ENCODE peak calls at places on chromosomes 2 and 18, in five cellular contexts. R is NCI-H2107, X is NCI-H526 treated with DMSO at 0.1 percent for 48 hours, U is sigmoid colon, L is NCI-H69. H is an unnamed sample.

GRCh38 chr2:28691774-28692281 is 59.8 kb upstream of the PPP1CB start:
- DNase-seq in R (no peak), X (no peak), U (peak), L (peak), H (peak)

GRCh38 chr18:22860807-22861206 is 72.3 kb upstream of the RBBP8 start:
- DNase-seq in R (no peak), X (no peak), U (no peak), L (no peak), H (no peak)

GRCh38 chr2:133287709-133288108 is 280.6 kb downstream of the NCKAP5 start:
- DNase-seq in R (no peak), X (no peak), U (no peak), L (no peak), H (peak)

GRCh38 chr18:54607213-54607934 is 16.3 kb downstream of the DYNAP start:
- DNase-seq in R (peak), X (peak), U (no peak), L (peak), H (no peak)

GRCh38 chr18:50560681-50561629 is 1.1 kb downstream of the MAPK4 start:
- DNase-seq in R (no peak), X (peak), U (no peak), L (peak), H (no peak)

GRCh38 chr2:175309799-175310198 is 128.3 kb upstream of the ATP5MC3 start:
- DNase-seq in R (peak), X (peak), U (no peak), L (peak), H (peak)

GRCh38 chr2:147782521-147782920 is 62.3 kb upstream of the ACVR2A start:
- DNase-seq in R (no peak), X (no peak), U (no peak), L (peak), H (peak)

GRCh38 chr2:85558160-85558559 is 3.1 kb downstream of the GGCX start:
- DNase-seq in R (no peak), X (no peak), U (no peak), L (no peak), H (no peak)

GRCh38 chr18:49920731-49921130 is 107.4 kb upstream of the ACAA2 start:
- DNase-seq in R (no peak), X (no peak), U (no peak), L (no peak), H (no peak)

H was measured in HCEC 1CT.